ENCODE peak calls at places on chromosomes 16 and 17, in four cellular contexts. One of them, this sample, is unnamed.

GRCh38 chr16:85522842-85523601 is 90.1 kb upstream of the GSE1 start:
- DNase-seq in kidney glomerular epithelial cell: no peak
- DNase-seq in activated T-cell treated with anti-CD3 and anti-CD28 coated beads, Interleukin-2, amount 50 U/mL, for 48 hours: no peak
- DNase-seq in hepatic stellate cell: peak; percentile 98
- DNase-seq in this sample: no peak

GRCh38 chr17:31481783-31482081 is 90.3 kb downstream of the RAB11FIP4 start:
- DNase-seq in activated T-cell treated with anti-CD3 and anti-CD28 coated beads, Interleukin-2, amount 50 U/mL, for 48 hours: no peak
- DNase-seq in hepatic stellate cell: no peak
- DNase-seq in kidney glomerular epithelial cell: no peak
- DNase-seq in this sample: no peak

GRCh38 chr16:4691666-4692412 is 1.5 kb upstream of the NUDT16L1 start:
- DNase-seq in kidney glomerular epithelial cell: no peak
- DNase-seq in activated T-cell treated with anti-CD3 and anti-CD28 coated beads, Interleukin-2, amount 50 U/mL, for 48 hours: no peak
- DNase-seq in hepatic stellate cell: no peak
- DNase-seq in this sample: no peak

GRCh38 chr16:73739049-73739769 is 557.4 kb upstream of the PSMD7 start:
- DNase-seq in hepatic stellate cell: no peak
- DNase-seq in activated T-cell treated with anti-CD3 and anti-CD28 coated beads, Interleukin-2, amount 50 U/mL, for 48 hours: no peak
- DNase-seq in kidney glomerular epithelial cell: no peak
- DNase-seq in this sample: no peak

GRCh38 chr16:69112285-69113129 is 7.1 kb downstream of the HAS3 start:
- DNase-seq in activated T-cell treated with anti-CD3 and anti-CD28 coated beads, Interleukin-2, amount 50 U/mL, for 48 hours: peak; percentile 67
- DNase-seq in kidney glomerular epithelial cell: peak; percentile 22
- DNase-seq in hepatic stellate cell: peak; percentile 84
- DNase-seq in this sample: no peak

GRCh38 chr17:78915872-78916632 is 9.1 kb downstream of the TIMP2 start:
- DNase-seq in hepatic stellate cell: no peak
- DNase-seq in activated T-cell treated with anti-CD3 and anti-CD28 coated beads, Interleukin-2, amount 50 U/mL, for 48 hours: peak; percentile 46
- DNase-seq in kidney glomerular epithelial cell: peak; percentile 10
- DNase-seq in this sample: no peak

GRCh38 chr17:50221500-50222480 is 20.4 kb upstream of the COL1A1 start:
- DNase-seq in activated T-cell treated with anti-CD3 and anti-CD28 coated beads, Interleukin-2, amount 50 U/mL, for 48 hours: no peak
- DNase-seq in kidney glomerular epithelial cell: peak; percentile 32
- DNase-seq in hepatic stellate cell: no peak
- DNase-seq in this sample: no peak

GRCh38 chr17:50882851-50883250 is 16.7 kb upstream of the TOB1 start:
- DNase-seq in kidney glomerular epithelial cell: peak; percentile 11
- DNase-seq in hepatic stellate cell: peak; percentile 74
- DNase-seq in activated T-cell treated with anti-CD3 and anti-CD28 coated beads, Interleukin-2, amount 50 U/mL, for 48 hours: no peak
- DNase-seq in this sample: no peak

GRCh38 chr17:404703-405102 is 52.1 kb upstream of the RPH3AL start:
- DNase-seq in kidney glomerular epithelial cell: no peak
- DNase-seq in hepatic stellate cell: no peak
- DNase-seq in activated T-cell treated with anti-CD3 and anti-CD28 coated beads, Interleukin-2, amount 50 U/mL, for 48 hours: no peak
- DNase-seq in this sample: no peak

GRCh38 chr16:78866556-78866955 is 734.0 kb downstream of the MAF start:
- DNase-seq in kidney glomerular epithelial cell: no peak
- DNase-seq in hepatic stellate cell: no peak
- DNase-seq in activated T-cell treated with anti-CD3 and anti-CD28 coated beads, Interleukin-2, amount 50 U/mL, for 48 hours: no peak
- DNase-seq in this sample: no peak

GRCh38 chr16:86143666-86144065 is 244.7 kb downstream of the IRF8 start:
- DNase-seq in kidney glomerular epithelial cell: no peak
- DNase-seq in activated T-cell treated with anti-CD3 and anti-CD28 coated beads, Interleukin-2, amount 50 U/mL, for 48 hours: no peak
- DNase-seq in hepatic stellate cell: no peak
- DNase-seq in this sample: no peak

GRCh38 chr17:29155235-29155965 is 24.8 kb downstream of the MYO18A start:
- DNase-seq in hepatic stellate cell: no peak
- DNase-seq in kidney glomerular epithelial cell: peak; percentile 42
- DNase-seq in activated T-cell treated with anti-CD3 and anti-CD28 coated beads, Interleukin-2, amount 50 U/mL, for 48 hours: peak; percentile 76
- DNase-seq in this sample: no peak

GRCh38 chr17:40846515-40847155 is 20.4 kb downstream of the KRT12 start:
- DNase-seq in kidney glomerular epithelial cell: no peak
- DNase-seq in hepatic stellate cell: no peak
- DNase-seq in activated T-cell treated with anti-CD3 and anti-CD28 coated beads, Interleukin-2, amount 50 U/mL, for 48 hours: no peak
- DNase-seq in this sample: no peak

GRCh38 chr17:2056221-2057129 is 1.6 kb downstream of the HIC1 start:
- DNase-seq in hepatic stellate cell: no peak
- DNase-seq in kidney glomerular epithelial cell: no peak
- DNase-seq in activated T-cell treated with anti-CD3 and anti-CD28 coated beads, Interleukin-2, amount 50 U/mL, for 48 hours: peak; percentile 72
- DNase-seq in this sample: no peak

This sample was measured in epithelial cell of proximal tubule.